ENCODE peak calls at places on chromosomes 5 and 9, in five cellular contexts. C is HCT116, D is GM12878, B is K562, Z is HepG2. P is an unnamed sample.

GRCh38 chr9:23321049-23321448 is 505.0 kb downstream of the ELAVL2 start:
- DNase-seq in D (no peak), C (no peak), B (no peak), Z (no peak), P (no peak)

GRCh38 chr5:178672635-178673034 is 45.8 kb upstream of the CLK4 start:
- DNase-seq in C (no peak), Z (no peak), B (no peak), D (no peak), P (no peak)

GRCh38 chr9:22452415-22453010 is 5.9 kb downstream of the DMRTA1 start:
- DNase-seq in D (no peak), C (peak; percentile 29), Z (peak; percentile 17), B (no peak), P (peak; percentile 6)

GRCh38 chr9:123162359-123163345 is 105.7 kb downstream of the STRBP start:
- DNase-seq in Z (no peak), C (no peak), B (no peak), D (no peak), P (no peak)

GRCh38 chr9:113566712-113567071 is 103.2 kb downstream of the RGS3 start:
- DNase-seq in B (no peak), C (no peak), D (no peak), Z (no peak), P (no peak)

GRCh38 chr5:66908230-66908629 is 288.4 kb downstream of the CD180 start:
- DNase-seq in C (no peak), D (no peak), B (no peak), Z (no peak), P (no peak)

GRCh38 chr5:142087920-142088679 is 20.5 kb upstream of the NDFIP1 start:
- DNase-seq in Z (no peak), D (no peak), B (no peak), C (no peak), P (no peak)

GRCh38 chr5:41286165-41286564 is 72.8 kb upstream of the C6 start:
- DNase-seq in Z (no peak), B (no peak), D (no peak), C (no peak), P (no peak)

GRCh38 chr5:144583493-144584154 is 413.0 kb downstream of the KCTD16 start:
- DNase-seq in B (no peak), C (no peak), D (no peak), Z (no peak), P (peak; percentile 22)

GRCh38 chr9:133148351-133149129 is 15.2 kb downstream of the GBGT1 start:
- DNase-seq in Z (no peak), D (no peak), C (no peak), B (no peak), P (no peak)

GRCh38 chr9:123940721-123941534 is 11.0 kb upstream of the DENND1A start:
- DNase-seq in B (no peak), D (peak; percentile 77), Z (peak; percentile 21), C (no peak), P (no peak)

GRCh38 chr5:149500922-149501582 is 50.2 kb downstream of the CSNK1A1 start:
- DNase-seq in Z (no peak), B (no peak), D (no peak), C (no peak), P (no peak)

GRCh38 chr9:2337602-2338001 is 284.0 kb upstream of the VLDLR start:
- DNase-seq in Z (no peak), C (no peak), B (no peak), D (no peak), P (no peak)

GRCh38 chr9:128175102-128175563 is 15.1 kb downstream of the BBLN start:
- DNase-seq in D (no peak), B (no peak), Z (no peak), C (no peak), P (no peak)

GRCh38 chr5:4661326-4661725 is 478.8 kb upstream of the ADAMTS16 start:
- DNase-seq in D (no peak), C (no peak), Z (no peak), B (no peak), P (no peak)

GRCh38 chr9:35942286-35942685 is 15.7 kb downstream of the OR2S2 start:
- DNase-seq in D (no peak), B (no peak), C (no peak), Z (no peak), P (no peak)

GRCh38 chr5:6750142-6750840 is 37.1 kb downstream of the TENT4A start:
- DNase-seq in B (no peak), D (no peak), Z (no peak), C (no peak), P (no peak)

GRCh38 chr5:145553177-145553576 is 282.0 kb downstream of the PRELID2 start:
- DNase-seq in Z (no peak), D (no peak), C (no peak), B (no peak), P (no peak)

GRCh38 chr9:97895695-97896332 is 26.5 kb downstream of the TRMO start:
- DNase-seq in C (peak; percentile 23), D (no peak), Z (peak; percentile 25), B (peak; percentile 41), P (no peak)

GRCh38 chr5:76785493-76785892 is 33.3 kb upstream of the F2RL1 start:
- DNase-seq in C (peak; percentile 80), B (no peak), D (no peak), Z (peak; percentile 79), P (no peak)

GRCh38 chr5:161546463-161547301 is at the start of gene GABRB2:
- DNase-seq in B (peak; percentile 26), Z (peak; percentile 16), C (no peak), D (peak; percentile 24), P (no peak)

GRCh38 chr5:127599847-127600246 is 49.0 kb upstream of the CTXN3 start:
- DNase-seq in C (no peak), B (no peak), Z (no peak), D (no peak), P (no peak)

GRCh38 chr9:127079741-127080140 is 42.7 kb downstream of the ANGPTL2 start:
- DNase-seq in Z (no peak), C (no peak), D (no peak), B (no peak), P (no peak)

GRCh38 chr9:123169926-123170325 is 98.5 kb downstream of the STRBP start:
- DNase-seq in D (peak; percentile 9), Z (no peak), C (no peak), B (no peak), P (no peak)

GRCh38 chr5:12245429-12245828 is 341.2 kb upstream of the CTNND2 start:
- DNase-seq in C (no peak), Z (no peak), D (no peak), B (no peak), P (no peak)

GRCh38 chr9:96169488-96169887 is 132.5 kb downstream of the HSD17B3 start:
- DNase-seq in D (no peak), C (no peak), Z (peak; percentile 24), B (no peak), P (peak; percentile 65)

GRCh38 chr5:14217587-14217986 is 74.4 kb downstream of the TRIO start:
- DNase-seq in Z (no peak), D (no peak), B (no peak), C (no peak), P (no peak)
- H3K4me1 ChIP-seq in Z (peaks cover 83% of the 10 kb centered on the region), D (peaks cover 61% of the 10 kb centered on the region), B (no peaks in the 10 kb centered on the region), C (peaks cover 13% of the 10 kb centered on the region), P (peaks cover 4% of the 10 kb centered on the region)

DNA sequence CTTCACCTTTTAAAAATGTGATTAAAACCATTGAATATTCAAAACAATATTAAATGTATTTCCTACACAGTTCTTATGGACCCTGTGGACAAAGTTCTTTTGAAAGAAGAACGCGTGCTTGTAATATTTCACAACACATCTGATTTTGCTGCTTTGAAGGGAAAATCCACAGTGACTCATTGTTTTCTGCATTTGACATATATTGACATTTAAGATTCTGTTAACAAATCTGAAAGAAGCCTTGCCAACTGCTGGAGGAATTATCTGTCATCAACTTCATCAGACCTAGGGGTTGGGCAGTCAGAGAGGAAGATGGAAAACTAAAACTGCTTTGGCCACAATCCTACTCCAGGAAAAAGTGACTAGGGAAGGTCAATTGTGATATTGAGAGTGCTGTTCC is 56.9 kb upstream of the RASEF start:
- DNase-seq in D (no peak), C (no peak), B (no peak), Z (peak; percentile 15), P (no peak)
- TF ChIP-seq ZNF274 in D (no peak), C (no peak), B (no peak), Z (no peak), P (no peak)

GRCh38 chr5:133123297-133123696 is 71.5 kb downstream of the HSPA4 start:
- DNase-seq in B (no peak), D (no peak), C (no peak), Z (no peak), P (no peak)

GRCh38 chr5:133121611-133122150 is 69.9 kb downstream of the HSPA4 start:
- DNase-seq in C (no peak), D (no peak), B (no peak), Z (no peak), P (no peak)

GRCh38 chr5:133124891-133125290 is 73.1 kb downstream of the HSPA4 start:
- DNase-seq in C (no peak), Z (no peak), B (no peak), D (no peak), P (no peak)

GRCh38 chr5:133121080-133121479 is 69.3 kb downstream of the HSPA4 start:
- DNase-seq in C (no peak), D (no peak), Z (no peak), B (no peak), P (no peak)

DNA sequence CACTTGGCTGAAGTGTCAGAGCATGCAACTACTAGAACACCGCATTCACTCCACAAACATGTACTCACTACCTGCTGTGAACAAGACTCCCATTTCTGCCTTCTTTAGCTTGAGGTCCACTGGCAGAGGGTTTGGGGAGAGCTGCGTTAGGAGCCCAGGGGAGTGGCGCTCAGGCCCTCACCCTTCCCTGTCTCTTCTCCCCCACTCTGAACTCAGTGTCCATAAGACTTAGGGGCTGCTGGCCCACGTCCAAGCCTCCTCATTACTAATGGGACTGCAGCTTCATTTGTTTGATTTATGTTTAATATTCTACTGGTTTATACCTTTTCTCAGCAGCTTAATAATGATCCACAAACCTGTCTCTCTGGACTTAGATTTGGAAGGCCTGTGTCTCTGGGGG is 70.9 kb downstream of the HSPA4 start:
- DNase-seq in C (no peak), B (no peak), D (no peak), Z (no peak), P (no peak)
- H3K4me1 ChIP-seq in C (no peaks in the 10 kb centered on the region), B (peaks cover 3% of the 10 kb centered on the region), D (no peaks in the 10 kb centered on the region), Z (peaks cover 11% of the 10 kb centered on the region), P (peaks cover 1% of the 10 kb centered on the region)

DNA sequence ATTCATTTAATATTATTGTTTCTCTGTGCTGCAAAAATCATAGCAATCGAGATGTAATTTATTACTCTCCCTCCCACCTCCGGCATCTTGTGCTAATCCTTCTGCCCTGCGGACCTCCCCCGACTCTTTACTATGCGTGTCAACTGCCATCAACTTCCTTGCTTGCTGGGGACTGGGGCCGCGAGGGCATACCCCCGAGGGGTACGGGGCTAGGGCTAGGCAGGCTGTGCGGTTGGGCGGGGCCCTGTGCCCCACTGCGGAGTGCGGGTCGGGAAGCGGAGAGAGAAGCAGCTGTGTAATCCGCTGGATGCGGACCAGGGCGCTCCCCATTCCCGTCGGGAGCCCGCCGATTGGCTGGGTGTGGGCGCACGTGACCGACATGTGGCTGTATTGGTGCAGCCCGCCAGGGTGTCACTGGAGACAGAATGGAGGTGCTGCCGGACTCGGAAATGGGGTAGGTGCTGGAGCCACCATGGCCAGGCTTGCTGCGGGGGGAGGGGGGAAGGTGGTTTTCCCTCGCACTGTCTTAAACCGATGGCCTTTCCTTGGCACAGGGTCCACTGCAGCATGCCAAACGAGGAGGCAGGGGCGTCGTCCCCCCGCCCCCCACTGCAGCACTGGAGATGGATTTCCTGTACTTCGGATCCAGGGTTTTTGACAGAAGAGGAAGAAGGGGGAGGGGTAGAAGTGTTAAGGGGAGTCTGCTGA is at the start of gene APC:
- DNase-seq in Z (peak; percentile 54), C (peak; percentile 61), B (peak; percentile 95), D (peak; percentile 46), P (peak; percentile 57)
- TF ChIP-seq ZNF274 in Z (no peak), C (no peak), B (no peak), D (no peak), P (no peak)

GRCh38 chr5:124734574-124735168 is 11.8 kb downstream of the ZNF608 start:
- DNase-seq in D (no peak), C (no peak), B (no peak), Z (no peak), P (no peak)
- H3K4me1 ChIP-seq in D (peaks cover 15% of the 10 kb centered on the region), C (peaks cover 11% of the 10 kb centered on the region), B (peaks cover 5% of the 10 kb centered on the region), Z (peaks cover 35% of the 10 kb centered on the region), P (no peaks in the 10 kb centered on the region)

P was measured in NT2/D1.